ENCODE peak calls at places on chromosome 18, in four cellular contexts. A is GM23248, Z is H1, N is MM.1S. X is an unnamed sample.

GRCh38 chr18:9055185-9055584 is 47.3 kb upstream of the NDUFV2 start:
- DNase-seq in Z (no peak), N (peak; percentile 39), A (peak; percentile 88), X (peak; percentile 90)

GRCh38 chr18:55213586-55213985 is 254.3 kb upstream of the CCDC68 start:
- DNase-seq in Z (no peak), N (no peak), A (no peak), X (no peak)

GRCh38 chr18:62183578-62184195 is 3.2 kb downstream of the PIGN start:
- DNase-seq in Z (no peak), A (peak; percentile 67), N (peak; percentile 70), X (peak; percentile 22)

GRCh38 chr18:407825-408224 is 92.7 kb downstream of the COLEC12 start:
- DNase-seq in A (peak; percentile 33), Z (no peak), N (no peak), X (no peak)

GRCh38 chr18:42296723-42297122 is 341.7 kb downstream of the PIK3C3 start:
- DNase-seq in A (peak; percentile 51), N (no peak), Z (no peak), X (peak; percentile 30)

GRCh38 chr18:71398530-71398929 is 1109.7 kb downstream of the SOCS6 start:
- DNase-seq in Z (no peak), N (no peak), A (no peak), X (peak; percentile 3)

GRCh38 chr18:56067216-56067611 is 479.2 kb upstream of the TCF4 start:
- DNase-seq in A (peak; percentile 23), N (no peak), Z (no peak), X (no peak)

GRCh38 chr18:29661924-29662323 is 1380.6 kb downstream of the DSC3 start:
- DNase-seq in N (no peak), Z (no peak), A (no peak), X (no peak)

GRCh38 chr18:74420926-74421325 is 36.2 kb downstream of the DIPK1C start:
- DNase-seq in Z (no peak), N (no peak), A (peak; percentile 4), X (no peak)

GRCh38 chr18:27604583-27604982 is 419.5 kb upstream of the CHST9 start:
- DNase-seq in A (peak; percentile 39), Z (no peak), N (no peak), X (peak; percentile 49)

GRCh38 chr18:55422456-55423185 is 165.4 kb downstream of the TCF4 start:
- DNase-seq in A (peak; percentile 73), N (no peak), Z (no peak), X (peak; percentile 66)

GRCh38 chr18:65425366-65425765 is 325.4 kb upstream of the CDH7 start:
- DNase-seq in Z (no peak), A (no peak), N (no peak), X (no peak)

GRCh38 chr18:45255142-45255890 is 360.0 kb upstream of the SLC14A2 start:
- DNase-seq in A (peak; percentile 91), Z (no peak), N (no peak), X (peak; percentile 96)

GRCh38 chr18:79713341-79713740 is 33.7 kb downstream of the CTDP1 start:
- DNase-seq in N (no peak), Z (no peak), A (no peak), X (no peak)

GRCh38 chr18:3494245-3494526 is 44.2 kb downstream of the TGIF1 start:
- DNase-seq in A (no peak), N (no peak), Z (no peak), X (no peak)

GRCh38 chr18:2958819-2959298 is 54.1 kb downstream of the LPIN2 start:
- DNase-seq in A (peak; percentile 79), N (peak; percentile 31), Z (no peak), X (peak; percentile 33)

GRCh38 chr18:24987271-24987932 is 364.6 kb downstream of the ZNF521 start:
- DNase-seq in Z (no peak), N (no peak), A (peak; percentile 63), X (peak; percentile 19)

GRCh38 chr18:3529077-3529476 is 79.1 kb downstream of the TGIF1 start:
- DNase-seq in A (no peak), Z (no peak), N (no peak), X (no peak)

GRCh38 chr18:7743256-7743655 is 176.1 kb downstream of the PTPRM start:
- DNase-seq in Z (no peak), A (no peak), N (no peak), X (no peak)

GRCh38 chr18:68735498-68736343 is 20.8 kb upstream of the TMX3 start:
- DNase-seq in N (peak; percentile 47), Z (no peak), A (peak; percentile 82), X (peak; percentile 50)

GRCh38 chr18:4639628-4640310 is 184.7 kb upstream of the DLGAP1 start:
- DNase-seq in N (peak; percentile 71), Z (no peak), A (no peak), X (peak; percentile 10)

GRCh38 chr18:42030586-42031182 is 75.7 kb downstream of the PIK3C3 start:
- DNase-seq in Z (peak; percentile 7), N (no peak), A (peak; percentile 55), X (peak; percentile 7)

GRCh38 chr18:79400591-79401381 is 5.1 kb downstream of the NFATC1 start:
- DNase-seq in A (peak; percentile 43), Z (no peak), N (no peak), X (no peak)

GRCh38 chr18:3604626-3605408 is 154.8 kb downstream of the TGIF1 start:
- DNase-seq in Z (no peak), N (peak; percentile 80), A (peak; percentile 94), X (peak; percentile 97)

GRCh38 chr18:79769698-79770500 is 27.8 kb upstream of the KCNG2 start:
- DNase-seq in Z (no peak), A (no peak), N (no peak), X (no peak)

GRCh38 chr18:11566236-11566965 is 43.0 kb upstream of the SLC35G4 start:
- DNase-seq in N (no peak), Z (no peak), A (no peak), X (no peak)

GRCh38 chr18:45554070-45554767 is 61.1 kb upstream of the SLC14A2 start:
- DNase-seq in N (no peak), Z (no peak), A (no peak), X (no peak)

GRCh38 chr18:62389761-62390481 is 64.8 kb downstream of the TNFRSF11A start:
- DNase-seq in A (no peak), Z (no peak), N (no peak), X (peak; percentile 8)

GRCh38 chr18:55522011-55522410 is 66.0 kb downstream of the TCF4 start:
- DNase-seq in A (no peak), Z (no peak), N (peak; percentile 27), X (no peak)

GRCh38 chr18:49109565-49110251 is 158.9 kb upstream of the SMAD7 start:
- DNase-seq in Z (no peak), A (no peak), N (no peak), X (no peak)

GRCh38 chr18:1050012-1050657 is 145.5 kb downstream of the ADCYAP1 start:
- DNase-seq in A (peak; percentile 33), Z (no peak), N (no peak), X (peak; percentile 32)

GRCh38 chr18:10012526-10012925 is 98.7 kb downstream of the VAPA start:
- DNase-seq in A (no peak), N (no peak), Z (no peak), X (no peak)

GRCh38 chr18:62828091-62828640 is 112.8 kb downstream of the PHLPP1 start:
- DNase-seq in Z (no peak), A (peak; percentile 21), N (no peak), X (peak; percentile 41)

GRCh38 chr18:46554406-46554805 is 102.6 kb downstream of the LOXHD1 start:
- DNase-seq in A (no peak), N (no peak), Z (no peak), X (no peak)
- H3K4me1 ChIP-seq in A (no peaks in the 10 kb centered on the region), N (peaks cover 3% of the 10 kb centered on the region), Z (no peaks in the 10 kb centered on the region), X (no peaks in the 10 kb centered on the region)

GRCh38 chr18:22347624-22348511 is 69.8 kb downstream of the CTAGE1 start:
- DNase-seq in A (peak; percentile 57), Z (no peak), N (no peak), X (no peak)

GRCh38 chr18:22346968-22347611 is 70.6 kb downstream of the CTAGE1 start:
- DNase-seq in A (peak; percentile 75), Z (no peak), N (no peak), X (peak; percentile 73)

GRCh38 chr18:22349966-22350365 is 67.7 kb downstream of the CTAGE1 start:
- DNase-seq in A (peak; percentile 64), Z (no peak), N (no peak), X (peak; percentile 42)

GRCh38 chr18:22349317-22349898 is 68.3 kb downstream of the CTAGE1 start:
- DNase-seq in A (peak; percentile 27), Z (no peak), N (no peak), X (peak; percentile 12)

GRCh38 chr18:22348521-22349316 is 69.0 kb downstream of the CTAGE1 start:
- DNase-seq in N (no peak), A (peak; percentile 66), Z (peak; percentile 33), X (peak; percentile 82)
- TF ChIP-seq EZH2 in N (no peak), A (no peak), Z (peak; percentile 86), X (no peak)

GRCh38 chr18:47871288-47871687 is 59.2 kb downstream of the SMAD2 start:
- DNase-seq in A (no peak), Z (no peak), N (no peak), X (no peak)
- H3K79me2 ChIP-seq in A (peaks cover 55% of the 10 kb centered on the region), Z (no peaks in the 10 kb centered on the region), N (peaks cover 30% of the 10 kb centered on the region), X (peaks cover 50% of the 10 kb centered on the region)

GRCh38 chr18:57798713-57799373 is 4.3 kb downstream of the ATP8B1 start:
- DNase-seq in A (no peak), Z (no peak), N (no peak), X (no peak)
- H3K4me1 ChIP-seq in A (peaks cover 10% of the 10 kb centered on the region), Z (peaks cover 3% of the 10 kb centered on the region), N (no peaks in the 10 kb centered on the region), X (peaks cover 34% of the 10 kb centered on the region)

GRCh38 chr18:12625242-12625641 is 32.7 kb downstream of the SPIRE1 start:
- DNase-seq in N (no peak), Z (no peak), A (no peak), X (no peak)
- TF ChIP-seq EZH2 in N (no peak), Z (no peak), A (no peak), X (no peak)

DNA sequence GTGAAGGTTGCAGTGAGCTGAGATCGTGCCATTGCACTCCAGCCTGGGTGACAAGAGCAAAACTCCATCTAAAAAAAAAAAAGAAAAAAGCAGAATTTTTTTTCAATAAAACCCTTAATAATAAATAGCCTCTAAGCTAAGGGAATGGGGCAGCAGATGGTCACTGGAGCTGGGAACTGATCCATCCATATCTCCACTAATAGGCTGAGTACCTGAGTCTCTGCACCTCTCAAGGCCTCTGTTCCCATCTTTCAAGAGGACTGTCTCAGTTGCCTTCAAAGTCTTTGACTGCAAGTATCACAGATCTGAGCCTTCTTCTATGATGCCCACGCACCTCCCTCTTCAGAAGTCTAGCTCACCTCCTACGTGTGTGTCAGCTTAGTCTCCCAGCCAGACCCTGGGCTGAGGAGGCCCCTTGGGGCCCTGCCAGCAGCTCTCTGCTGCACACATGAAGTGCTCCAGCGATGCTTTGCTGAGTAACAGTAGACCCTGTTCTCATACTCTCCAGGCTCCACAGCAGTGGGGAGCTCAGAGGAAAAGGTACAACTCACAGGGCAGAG is 32.9 kb downstream of the ST8SIA5 start:
- DNase-seq in A (no peak), Z (no peak), N (no peak), X (peak; percentile 15)
- H3K79me2 ChIP-seq in A (no peaks in the 10 kb centered on the region), Z (no peaks in the 10 kb centered on the region), N (no peaks in the 10 kb centered on the region), X (no peaks in the 10 kb centered on the region)

GRCh38 chr18:76461692-76462325 is 33.2 kb downstream of the ZNF516 start:
- DNase-seq in N (no peak), Z (no peak), A (no peak), X (no peak)
- H3K4me1 ChIP-seq in N (no peaks in the 10 kb centered on the region), Z (no peaks in the 10 kb centered on the region), A (peaks cover 30% of the 10 kb centered on the region), X (peaks cover 34% of the 10 kb centered on the region)